ENCODE peak calls at places on chromosomes 1 and 21, in eight cellular contexts. One of them, this sample, is unnamed.

GRCh38 chr1:193069748-193070394 is 10.5 kb downstream of the RO60 start:
- DNase-seq in activated CD4-positive, CD25-positive, alpha-beta regulatory T cell treated with anti-CD3 and anti-CD28 coated beads, Interleukin-2, amount 50 U/mL, for 16 hours: no peak
- DNase-seq in Calu3: no peak
- DNase-seq in psoas muscle: no peak
- DNase-seq in DMS153: no peak
- DNase-seq in naive thymus-derived CD8-positive, alpha-beta T cell: no peak
- DNase-seq in H7: peak
- DNase-seq in ACHN: peak
- DNase-seq in this sample: no peak

GRCh38 chr1:227273557-227273956 is 44.7 kb downstream of the CDC42BPA start:
- DNase-seq in activated CD4-positive, CD25-positive, alpha-beta regulatory T cell treated with anti-CD3 and anti-CD28 coated beads, Interleukin-2, amount 50 U/mL, for 16 hours: no peak
- DNase-seq in Calu3: peak
- DNase-seq in psoas muscle: no peak
- DNase-seq in DMS153: no peak
- DNase-seq in naive thymus-derived CD8-positive, alpha-beta T cell: no peak
- DNase-seq in H7: peak
- DNase-seq in ACHN: peak
- DNase-seq in this sample: no peak

GRCh38 chr1:27624467-27625233 is 10.3 kb downstream of the FGR start:
- DNase-seq in activated CD4-positive, CD25-positive, alpha-beta regulatory T cell treated with anti-CD3 and anti-CD28 coated beads, Interleukin-2, amount 50 U/mL, for 16 hours: no peak
- DNase-seq in Calu3: no peak
- DNase-seq in psoas muscle: no peak
- DNase-seq in DMS153: peak
- DNase-seq in naive thymus-derived CD8-positive, alpha-beta T cell: no peak
- DNase-seq in H7: no peak
- DNase-seq in ACHN: no peak
- DNase-seq in this sample: no peak

GRCh38 chr1:35449334-35450008 is 107.7 kb downstream of the KIAA0319L start:
- DNase-seq in activated CD4-positive, CD25-positive, alpha-beta regulatory T cell treated with anti-CD3 and anti-CD28 coated beads, Interleukin-2, amount 50 U/mL, for 16 hours: no peak
- DNase-seq in Calu3: no peak
- DNase-seq in psoas muscle: no peak
- DNase-seq in DMS153: no peak
- DNase-seq in naive thymus-derived CD8-positive, alpha-beta T cell: no peak
- DNase-seq in H7: no peak
- DNase-seq in ACHN: peak
- DNase-seq in this sample: no peak

GRCh38 chr1:86993269-86993985 is 79.0 kb downstream of the HS2ST1 start:
- DNase-seq in activated CD4-positive, CD25-positive, alpha-beta regulatory T cell treated with anti-CD3 and anti-CD28 coated beads, Interleukin-2, amount 50 U/mL, for 16 hours: no peak
- DNase-seq in Calu3: no peak
- DNase-seq in psoas muscle: no peak
- DNase-seq in DMS153: no peak
- DNase-seq in naive thymus-derived CD8-positive, alpha-beta T cell: no peak
- DNase-seq in H7: no peak
- DNase-seq in ACHN: no peak
- DNase-seq in this sample: no peak

GRCh38 chr21:42684109-42684916 is 30.9 kb downstream of the PDE9A start:
- DNase-seq in activated CD4-positive, CD25-positive, alpha-beta regulatory T cell treated with anti-CD3 and anti-CD28 coated beads, Interleukin-2, amount 50 U/mL, for 16 hours: no peak
- DNase-seq in Calu3: no peak
- DNase-seq in psoas muscle: peak
- DNase-seq in DMS153: no peak
- DNase-seq in naive thymus-derived CD8-positive, alpha-beta T cell: peak
- DNase-seq in H7: no peak
- DNase-seq in ACHN: no peak
- DNase-seq in this sample: no peak

GRCh38 chr1:16906873-16907272 is 11.1 kb downstream of the RNU1-2 start:
- DNase-seq in activated CD4-positive, CD25-positive, alpha-beta regulatory T cell treated with anti-CD3 and anti-CD28 coated beads, Interleukin-2, amount 50 U/mL, for 16 hours: no peak
- DNase-seq in Calu3: no peak
- DNase-seq in psoas muscle: no peak
- DNase-seq in DMS153: no peak
- DNase-seq in naive thymus-derived CD8-positive, alpha-beta T cell: no peak
- DNase-seq in H7: no peak
- DNase-seq in ACHN: no peak
- DNase-seq in this sample: no peak

GRCh38 chr1:68049941-68050878 is at the start of gene DIRAS3:
- DNase-seq in activated CD4-positive, CD25-positive, alpha-beta regulatory T cell treated with anti-CD3 and anti-CD28 coated beads, Interleukin-2, amount 50 U/mL, for 16 hours: no peak
- DNase-seq in Calu3: peak
- DNase-seq in psoas muscle: peak
- DNase-seq in DMS153: no peak
- DNase-seq in naive thymus-derived CD8-positive, alpha-beta T cell: no peak
- DNase-seq in H7: peak
- DNase-seq in ACHN: peak
- DNase-seq in this sample: no peak

GRCh38 chr1:1081311-1082238 is 7.5 kb upstream of the RNF223 start:
- DNase-seq in activated CD4-positive, CD25-positive, alpha-beta regulatory T cell treated with anti-CD3 and anti-CD28 coated beads, Interleukin-2, amount 50 U/mL, for 16 hours: no peak
- DNase-seq in Calu3: no peak
- DNase-seq in psoas muscle: peak
- DNase-seq in DMS153: no peak
- DNase-seq in naive thymus-derived CD8-positive, alpha-beta T cell: no peak
- DNase-seq in H7: peak
- DNase-seq in ACHN: no peak
- DNase-seq in this sample: no peak

GRCh38 chr1:119564548-119564947 is 57.5 kb downstream of the HSD3B1 start:
- DNase-seq in activated CD4-positive, CD25-positive, alpha-beta regulatory T cell treated with anti-CD3 and anti-CD28 coated beads, Interleukin-2, amount 50 U/mL, for 16 hours: no peak
- DNase-seq in Calu3: no peak
- DNase-seq in psoas muscle: no peak
- DNase-seq in DMS153: no peak
- DNase-seq in naive thymus-derived CD8-positive, alpha-beta T cell: no peak
- DNase-seq in H7: no peak
- DNase-seq in ACHN: no peak
- DNase-seq in this sample: no peak

GRCh38 chr1:116337398-116337797 is 35.6 kb upstream of the ATP1A1 start:
- DNase-seq in activated CD4-positive, CD25-positive, alpha-beta regulatory T cell treated with anti-CD3 and anti-CD28 coated beads, Interleukin-2, amount 50 U/mL, for 16 hours: no peak
- DNase-seq in Calu3: no peak
- DNase-seq in psoas muscle: no peak
- DNase-seq in DMS153: no peak
- DNase-seq in naive thymus-derived CD8-positive, alpha-beta T cell: no peak
- DNase-seq in H7: no peak
- DNase-seq in ACHN: no peak
- DNase-seq in this sample: no peak

GRCh38 chr1:154863702-154864174 is 6.3 kb downstream of the KCNN3 start:
- DNase-seq in activated CD4-positive, CD25-positive, alpha-beta regulatory T cell treated with anti-CD3 and anti-CD28 coated beads, Interleukin-2, amount 50 U/mL, for 16 hours: no peak
- DNase-seq in Calu3: peak
- DNase-seq in psoas muscle: peak
- DNase-seq in DMS153: peak
- DNase-seq in naive thymus-derived CD8-positive, alpha-beta T cell: no peak
- DNase-seq in H7: peak
- DNase-seq in ACHN: peak
- DNase-seq in this sample: peak

GRCh38 chr21:17784604-17785402 is 34.4 kb downstream of the C21orf91 start:
- DNase-seq in activated CD4-positive, CD25-positive, alpha-beta regulatory T cell treated with anti-CD3 and anti-CD28 coated beads, Interleukin-2, amount 50 U/mL, for 16 hours: no peak
- DNase-seq in Calu3: no peak
- DNase-seq in psoas muscle: no peak
- DNase-seq in DMS153: no peak
- DNase-seq in naive thymus-derived CD8-positive, alpha-beta T cell: no peak
- DNase-seq in H7: no peak
- DNase-seq in ACHN: no peak
- DNase-seq in this sample: no peak

GRCh38 chr1:47870946-47871750 is 126.0 kb downstream of the TRABD2B start:
- DNase-seq in activated CD4-positive, CD25-positive, alpha-beta regulatory T cell treated with anti-CD3 and anti-CD28 coated beads, Interleukin-2, amount 50 U/mL, for 16 hours: no peak
- DNase-seq in Calu3: peak
- DNase-seq in psoas muscle: no peak
- DNase-seq in DMS153: peak
- DNase-seq in naive thymus-derived CD8-positive, alpha-beta T cell: no peak
- DNase-seq in H7: no peak
- DNase-seq in ACHN: peak
- DNase-seq in this sample: no peak

GRCh38 chr21:34037446-34037845 is 35.9 kb upstream of the MRPS6 start:
- DNase-seq in activated CD4-positive, CD25-positive, alpha-beta regulatory T cell treated with anti-CD3 and anti-CD28 coated beads, Interleukin-2, amount 50 U/mL, for 16 hours: no peak
- DNase-seq in Calu3: no peak
- DNase-seq in psoas muscle: no peak
- DNase-seq in DMS153: no peak
- DNase-seq in naive thymus-derived CD8-positive, alpha-beta T cell: no peak
- DNase-seq in H7: no peak
- DNase-seq in ACHN: no peak
- DNase-seq in this sample: no peak

GRCh38 chr1:22064751-22065402 is 12.4 kb downstream of the CDC42 start:
- DNase-seq in activated CD4-positive, CD25-positive, alpha-beta regulatory T cell treated with anti-CD3 and anti-CD28 coated beads, Interleukin-2, amount 50 U/mL, for 16 hours: no peak
- DNase-seq in Calu3: no peak
- DNase-seq in psoas muscle: no peak
- DNase-seq in DMS153: no peak
- DNase-seq in naive thymus-derived CD8-positive, alpha-beta T cell: no peak
- DNase-seq in H7: no peak
- DNase-seq in ACHN: no peak
- DNase-seq in this sample: no peak